ENCODE peak calls at places on chromosomes 7 and 10, in four cellular contexts. One of them, this sample, is unnamed.
A peak's percentile ranks its signal among the peaks of the same experiment; 100 is the strongest.

GRCh38 chr10:111835562-111835961 is 348.0 kb downstream of the GPAM start:
- DNase-seq in adrenal gland: peak; percentile 4
- DNase-seq in right lobe of liver: no peak
- DNase-seq in CD4-positive, alpha-beta T cell: no peak
- DNase-seq in this sample: no peak

GRCh38 chr7:151451626-151452025 is 11.7 kb upstream of the CRYGN start:
- DNase-seq in adrenal gland: no peak
- DNase-seq in CD4-positive, alpha-beta T cell: no peak
- DNase-seq in right lobe of liver: no peak
- DNase-seq in this sample: no peak

GRCh38 chr7:140672382-140673062 is at the start of gene ADCK2:
- DNase-seq in adrenal gland: peak; percentile 55
- DNase-seq in right lobe of liver: peak; percentile 75
- DNase-seq in CD4-positive, alpha-beta T cell: no peak
- DNase-seq in this sample: peak; percentile 99

GRCh38 chr10:90969947-90970673 is 49.2 kb upstream of the ANKRD1 start:
- DNase-seq in CD4-positive, alpha-beta T cell: no peak
- DNase-seq in adrenal gland: no peak
- DNase-seq in right lobe of liver: no peak
- DNase-seq in this sample: no peak

GRCh38 chr7:141014091-141014490 is 661 bp downstream of the MRPS33 start:
- DNase-seq in CD4-positive, alpha-beta T cell: peak; percentile 6
- DNase-seq in right lobe of liver: no peak
- DNase-seq in adrenal gland: no peak
- DNase-seq in this sample: peak; percentile 38

GRCh38 chr7:75993689-75994387 is 557 bp downstream of the TMEM120A start:
- DNase-seq in adrenal gland: peak; percentile 93
- DNase-seq in CD4-positive, alpha-beta T cell: no peak
- DNase-seq in right lobe of liver: peak; percentile 72
- DNase-seq in this sample: peak; percentile 96

GRCh38 chr10:73553316-73553715 is 37.8 kb downstream of the USP54 start:
- DNase-seq in adrenal gland: no peak
- DNase-seq in right lobe of liver: no peak
- DNase-seq in CD4-positive, alpha-beta T cell: no peak
- DNase-seq in this sample: no peak

GRCh38 chr7:29139796-29140195 is 6.5 kb downstream of the CPVL start:
- DNase-seq in adrenal gland: no peak
- DNase-seq in right lobe of liver: no peak
- DNase-seq in CD4-positive, alpha-beta T cell: no peak
- DNase-seq in this sample: no peak

GRCh38 chr7:3300651-3301471 is at the start of gene SDK1:
- DNase-seq in right lobe of liver: peak; percentile 93
- DNase-seq in CD4-positive, alpha-beta T cell: peak; percentile 88
- DNase-seq in adrenal gland: peak; percentile 93
- DNase-seq in this sample: peak; percentile 98

GRCh38 chr10:11950325-11951018 is 92.1 kb downstream of the UPF2 start:
- DNase-seq in adrenal gland: no peak
- DNase-seq in right lobe of liver: no peak
- DNase-seq in CD4-positive, alpha-beta T cell: no peak
- DNase-seq in this sample: no peak

GRCh38 chr10:103466734-103467133 is 8.0 kb upstream of the CALHM1 start:
- DNase-seq in right lobe of liver: no peak
- DNase-seq in adrenal gland: no peak
- DNase-seq in CD4-positive, alpha-beta T cell: no peak
- DNase-seq in this sample: no peak

GRCh38 chr7:96183163-96183562 is 138.7 kb downstream of the SLC25A13 start:
- DNase-seq in adrenal gland: no peak
- DNase-seq in right lobe of liver: no peak
- DNase-seq in CD4-positive, alpha-beta T cell: no peak
- DNase-seq in this sample: no peak

GRCh38 chr10:86900955-86901354 is 56.5 kb downstream of the MMRN2 start:
- DNase-seq in adrenal gland: peak; percentile 97
- DNase-seq in right lobe of liver: peak; percentile 69
- DNase-seq in CD4-positive, alpha-beta T cell: no peak
- DNase-seq in this sample: no peak

GRCh38 chr10:101080933-101081546 is 19.3 kb downstream of the KAZALD1 start:
- DNase-seq in adrenal gland: peak; percentile 10
- DNase-seq in CD4-positive, alpha-beta T cell: no peak
- DNase-seq in right lobe of liver: no peak
- DNase-seq in this sample: no peak

GRCh38 chr10:46297406-46298204 is 10.8 kb downstream of the ANTXRL start:
- DNase-seq in CD4-positive, alpha-beta T cell: no peak
- DNase-seq in adrenal gland: no peak
- DNase-seq in right lobe of liver: no peak
- DNase-seq in this sample: no peak

GRCh38 chr7:101905203-101905865 is 87.9 kb downstream of the CUX1 start:
- DNase-seq in CD4-positive, alpha-beta T cell: no peak
- DNase-seq in right lobe of liver: no peak
- DNase-seq in adrenal gland: no peak
- DNase-seq in this sample: no peak

GRCh38 chr10:113921571-113922370 is 67.3 kb downstream of the NHLRC2 start:
- DNase-seq in adrenal gland: no peak
- DNase-seq in CD4-positive, alpha-beta T cell: no peak
- DNase-seq in right lobe of liver: no peak
- DNase-seq in this sample: no peak

GRCh38 chr10:114714281-114714741 is 56.2 kb upstream of the ABLIM1 start:
- DNase-seq in right lobe of liver: no peak
- DNase-seq in adrenal gland: no peak
- DNase-seq in CD4-positive, alpha-beta T cell: no peak
- DNase-seq in this sample: no peak

GRCh38 chr10:95889830-95890229 is 17.9 kb upstream of the CC2D2B start:
- DNase-seq in CD4-positive, alpha-beta T cell: no peak
- DNase-seq in right lobe of liver: no peak
- DNase-seq in adrenal gland: no peak
- DNase-seq in this sample: no peak

GRCh38 chr10:21529236-21529910 is 3.9 kb upstream of the SKIDA1 start:
- DNase-seq in right lobe of liver: no peak
- DNase-seq in CD4-positive, alpha-beta T cell: no peak
- DNase-seq in adrenal gland: no peak
- DNase-seq in this sample: no peak

GRCh38 chr10:116029826-116030225 is 243.2 kb downstream of the GFRA1 start:
- DNase-seq in CD4-positive, alpha-beta T cell: no peak
- DNase-seq in right lobe of liver: no peak
- DNase-seq in adrenal gland: no peak
- DNase-seq in this sample: no peak

GRCh38 chr10:16835223-16835622 is 18.0 kb upstream of the RSU1 start:
- DNase-seq in right lobe of liver: no peak
- DNase-seq in adrenal gland: no peak
- DNase-seq in CD4-positive, alpha-beta T cell: no peak
- DNase-seq in this sample: no peak

GRCh38 chr7:149125864-149126661 is at the start of gene ZNF425:
- DNase-seq in adrenal gland: peak; percentile 92
- DNase-seq in right lobe of liver: peak; percentile 95
- DNase-seq in CD4-positive, alpha-beta T cell: peak; percentile 94
- DNase-seq in this sample: peak; percentile 99

GRCh38 chr10:12400266-12400931 is 51.1 kb downstream of the CAMK1D start:
- DNase-seq in CD4-positive, alpha-beta T cell: no peak
- DNase-seq in adrenal gland: no peak
- DNase-seq in right lobe of liver: no peak
- DNase-seq in this sample: no peak

GRCh38 chr7:11217848-11218565 is 244.3 kb downstream of the PHF14 start:
- DNase-seq in CD4-positive, alpha-beta T cell: no peak
- DNase-seq in right lobe of liver: no peak
- DNase-seq in adrenal gland: no peak
- DNase-seq in this sample: no peak

GRCh38 chr7:12549106-12549505 is 21.4 kb upstream of the SCIN start:
- DNase-seq in right lobe of liver: no peak
- DNase-seq in CD4-positive, alpha-beta T cell: no peak
- DNase-seq in adrenal gland: no peak
- DNase-seq in this sample: no peak

GRCh38 chr7:83799333-83799732 is 150.4 kb upstream of the SEMA3E start:
- DNase-seq in right lobe of liver: no peak
- DNase-seq in adrenal gland: no peak
- DNase-seq in CD4-positive, alpha-beta T cell: no peak
- DNase-seq in this sample: no peak

GRCh38 chr7:134865001-134865845 is 85.8 kb downstream of the CALD1 start:
- DNase-seq in CD4-positive, alpha-beta T cell: peak; percentile 17
- DNase-seq in adrenal gland: no peak
- DNase-seq in right lobe of liver: no peak
- DNase-seq in this sample: no peak

GRCh38 chr7:158279539-158280466 is 307.8 kb downstream of the PTPRN2 start:
- DNase-seq in adrenal gland: no peak
- DNase-seq in CD4-positive, alpha-beta T cell: no peak
- DNase-seq in right lobe of liver: no peak
- DNase-seq in this sample: peak; percentile 15

GRCh38 chr7:127619681-127620405 is 1.9 kb upstream of the PAX4 start:
- DNase-seq in CD4-positive, alpha-beta T cell: no peak
- DNase-seq in adrenal gland: no peak
- DNase-seq in right lobe of liver: no peak
- DNase-seq in this sample: peak; percentile 41
- H3K27me3 ChIP-seq in CD4-positive, alpha-beta T cell: peaks cover 32% of the 10 kb centered on the region
- H3K27me3 ChIP-seq in adrenal gland: peaks cover 27% of the 10 kb centered on the region
- H3K27me3 ChIP-seq in right lobe of liver: no peaks in the 10 kb centered on the region
- H3K27me3 ChIP-seq in this sample: peaks cover 73% of the 10 kb centered on the region

GRCh38 chr7:54542920-54543539 is 855 bp downstream of the VSTM2A start:
- DNase-seq in right lobe of liver: no peak
- DNase-seq in adrenal gland: no peak
- DNase-seq in CD4-positive, alpha-beta T cell: no peak
- DNase-seq in this sample: peak; percentile 58
- H3K27me3 ChIP-seq in right lobe of liver: no peaks in the 10 kb centered on the region
- H3K27me3 ChIP-seq in adrenal gland: peaks cover 13% of the 10 kb centered on the region
- H3K27me3 ChIP-seq in CD4-positive, alpha-beta T cell: peaks cover 45% of the 10 kb centered on the region
- H3K27me3 ChIP-seq in this sample: peaks cover 49% of the 10 kb centered on the region

GRCh38 chr10:99532194-99532593 is 548 bp upstream of the NKX2-3 start:
- DNase-seq in adrenal gland: no peak
- DNase-seq in right lobe of liver: no peak
- DNase-seq in CD4-positive, alpha-beta T cell: no peak
- DNase-seq in this sample: no peak
- H3K27me3 ChIP-seq in adrenal gland: peaks cover 100% of the 10 kb centered on the region
- H3K27me3 ChIP-seq in right lobe of liver: peaks cover 28% of the 10 kb centered on the region
- H3K27me3 ChIP-seq in CD4-positive, alpha-beta T cell: peaks cover 94% of the 10 kb centered on the region
- H3K27me3 ChIP-seq in this sample: peaks cover 98% of the 10 kb centered on the region

DNA sequence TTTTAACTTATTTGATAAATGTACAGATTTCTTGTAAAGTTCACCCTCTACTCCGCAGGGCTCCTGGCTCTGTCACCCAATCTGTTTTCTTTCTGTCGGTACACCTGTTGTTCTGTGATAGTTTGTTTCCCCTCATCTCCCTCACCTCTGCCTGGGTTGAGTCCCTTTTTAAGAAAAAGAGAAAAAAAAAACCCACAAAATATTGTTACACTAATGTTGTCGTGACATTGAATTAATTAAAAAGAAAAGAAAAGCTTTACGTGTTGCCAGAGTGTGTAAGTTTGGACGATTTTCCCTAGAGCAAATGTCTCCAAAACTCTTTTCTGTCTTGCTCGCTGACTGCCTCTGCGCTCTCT is 3.4 kb downstream of the HMX3 start:
- DNase-seq in right lobe of liver: no peak
- DNase-seq in CD4-positive, alpha-beta T cell: no peak
- DNase-seq in adrenal gland: no peak
- DNase-seq in this sample: no peak
- H3K27me3 ChIP-seq in right lobe of liver: peaks cover 35% of the 10 kb centered on the region
- H3K27me3 ChIP-seq in CD4-positive, alpha-beta T cell: peaks cover 97% of the 10 kb centered on the region
- H3K27me3 ChIP-seq in adrenal gland: peaks cover 98% of the 10 kb centered on the region
- H3K27me3 ChIP-seq in this sample: peaks cover 96% of the 10 kb centered on the region

DNA sequence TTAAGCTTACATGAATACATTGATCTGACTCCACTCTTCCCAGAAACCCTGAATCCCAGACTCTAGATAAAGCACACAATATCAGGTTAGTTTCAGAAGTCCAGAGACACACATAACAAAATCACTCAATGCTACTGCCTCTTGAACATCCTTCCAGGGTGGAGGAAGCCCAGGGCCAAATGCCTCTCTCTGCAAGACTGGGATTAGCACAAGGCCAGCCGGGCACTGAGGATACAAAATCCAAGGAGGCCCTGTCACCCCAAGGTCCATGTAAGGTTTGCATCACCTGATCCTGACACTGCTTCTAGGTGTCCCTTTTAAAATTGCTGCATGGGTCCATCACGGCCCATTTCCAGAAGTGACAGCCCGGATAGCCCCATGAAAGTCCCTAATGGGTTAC is 2.6 kb upstream of the PLXNA4 start:
- DNase-seq in right lobe of liver: no peak
- DNase-seq in CD4-positive, alpha-beta T cell: no peak
- DNase-seq in adrenal gland: no peak
- DNase-seq in this sample: no peak
- H3K27me3 ChIP-seq in right lobe of liver: no peaks in the 10 kb centered on the region
- H3K27me3 ChIP-seq in CD4-positive, alpha-beta T cell: peaks cover 55% of the 10 kb centered on the region
- H3K27me3 ChIP-seq in adrenal gland: peaks cover 23% of the 10 kb centered on the region
- H3K27me3 ChIP-seq in this sample: peaks cover 17% of the 10 kb centered on the region

GRCh38 chr7:104903781-104904180 is 110.2 kb upstream of the KMT2E start:
- DNase-seq in right lobe of liver: no peak
- DNase-seq in adrenal gland: no peak
- DNase-seq in CD4-positive, alpha-beta T cell: no peak
- DNase-seq in this sample: no peak

GRCh38 chr7:104901239-104901638 is 112.8 kb upstream of the KMT2E start:
- DNase-seq in right lobe of liver: no peak
- DNase-seq in CD4-positive, alpha-beta T cell: no peak
- DNase-seq in adrenal gland: no peak
- DNase-seq in this sample: no peak

GRCh38 chr7:104903044-104903443 is 111.0 kb upstream of the KMT2E start:
- DNase-seq in right lobe of liver: no peak
- DNase-seq in CD4-positive, alpha-beta T cell: no peak
- DNase-seq in adrenal gland: no peak
- DNase-seq in this sample: no peak

GRCh38 chr7:104900525-104900924 is 113.5 kb upstream of the KMT2E start:
- DNase-seq in CD4-positive, alpha-beta T cell: no peak
- DNase-seq in adrenal gland: no peak
- DNase-seq in right lobe of liver: no peak
- DNase-seq in this sample: no peak

DNA sequence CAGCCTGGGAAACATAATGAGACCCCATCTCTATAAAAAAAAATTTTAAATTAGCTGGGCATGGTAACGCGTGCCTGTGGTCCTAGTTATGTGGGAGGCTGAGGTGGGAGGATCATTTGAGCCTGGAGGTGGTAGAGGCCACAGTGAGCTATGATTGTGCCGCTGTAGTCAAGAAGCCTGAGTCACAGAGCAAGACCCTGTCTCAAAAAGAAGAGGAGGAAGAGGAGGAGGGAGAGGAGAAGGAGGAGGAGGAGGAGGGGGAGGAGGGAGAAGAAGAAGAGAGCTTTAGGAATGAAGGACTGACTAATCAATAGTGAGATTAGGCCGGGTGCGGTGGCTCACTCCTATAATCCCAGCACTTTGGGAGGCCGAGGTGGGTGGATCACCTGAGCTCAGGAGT is 111.8 kb upstream of the KMT2E start:
- DNase-seq in right lobe of liver: no peak
- DNase-seq in CD4-positive, alpha-beta T cell: no peak
- DNase-seq in adrenal gland: no peak
- DNase-seq in this sample: no peak
- H3K27me3 ChIP-seq in right lobe of liver: no peaks in the 10 kb centered on the region
- H3K27me3 ChIP-seq in CD4-positive, alpha-beta T cell: no peaks in the 10 kb centered on the region
- H3K27me3 ChIP-seq in adrenal gland: no peaks in the 10 kb centered on the region
- H3K27me3 ChIP-seq in this sample: peaks cover 20% of the 10 kb centered on the region

This sample was measured in SK-N-SH.